ENCODE peak calls at places on chromosomes 1 and 21, in eight cellular contexts. K is HCT116, Y is GM12892, E is right lobe of liver, M is body of pancreas, A is stomach, G is lower leg skin, X is spleen. P is an unnamed sample.

GRCh38 chr21:43684424-43684823 is 25.1 kb downstream of the RRP1B start:
- DNase-seq in Y (no peak), K (no peak), X (peak; percentile 47), M (no peak), E (no peak), A (no peak), G (no peak), P (no peak)

GRCh38 chr1:205028954-205029353 is 14.1 kb upstream of the CNTN2 start:
- DNase-seq in G (no peak), K (no peak), M (no peak), X (no peak), E (no peak), A (no peak), Y (no peak), P (no peak)

GRCh38 chr1:243393093-243393492 is 137.3 kb downstream of the SDCCAG8 start:
- DNase-seq in A (no peak), G (no peak), Y (no peak), K (no peak), E (no peak), M (peak; percentile 47), X (no peak), P (peak; percentile 10)

GRCh38 chr1:18139198-18139981 is 31.8 kb downstream of the IGSF21 start:
- DNase-seq in Y (no peak), M (no peak), G (no peak), E (no peak), A (no peak), X (peak; percentile 6), K (no peak), P (no peak)

GRCh38 chr1:232579958-232580705 is 49.8 kb downstream of the SIPA1L2 start:
- DNase-seq in K (no peak), X (no peak), Y (no peak), G (no peak), M (no peak), E (no peak), A (no peak), P (no peak)

GRCh38 chr21:35399002-35399401 is 349.9 kb upstream of the RUNX1 start:
- DNase-seq in E (no peak), M (no peak), G (no peak), Y (no peak), X (no peak), A (no peak), K (no peak), P (no peak)

GRCh38 chr1:50369830-50370229 is 53.4 kb downstream of the DMRTA2 start:
- DNase-seq in A (no peak), E (no peak), M (no peak), G (no peak), K (no peak), X (no peak), Y (no peak), P (peak; percentile 14)

GRCh38 chr1:18100493-18101063 is 7.0 kb upstream of the IGSF21 start:
- DNase-seq in M (peak; percentile 76), Y (no peak), A (peak; percentile 72), X (no peak), E (peak; percentile 55), K (peak; percentile 50), G (peak; percentile 73), P (peak; percentile 9)

GRCh38 chr1:147907786-147908509 is 5.4 kb downstream of the GJA8 start:
- DNase-seq in M (no peak), A (no peak), G (no peak), X (no peak), E (no peak), Y (no peak), K (no peak), P (no peak)

GRCh38 chr1:32066489-32066873 is 6.3 kb upstream of the TMEM39B start:
- DNase-seq in G (peak; percentile 88), A (peak; percentile 53), X (no peak), Y (no peak), M (peak; percentile 59), E (peak; percentile 76), K (peak; percentile 48), P (peak; percentile 83)

GRCh38 chr1:58391056-58391455 is 155.5 kb downstream of the OMA1 start:
- DNase-seq in M (no peak), K (no peak), Y (no peak), A (no peak), G (no peak), X (peak; percentile 75), E (no peak), P (no peak)

GRCh38 chr1:58395355-58395754 is 151.2 kb downstream of the OMA1 start:
- DNase-seq in E (no peak), A (no peak), G (peak; percentile 15), K (peak; percentile 34), X (no peak), Y (no peak), M (no peak), P (no peak)

GRCh38 chr1:58390051-58390450 is 156.5 kb downstream of the OMA1 start:
- DNase-seq in M (no peak), K (no peak), G (no peak), A (no peak), Y (no peak), E (no peak), X (no peak), P (no peak)

GRCh38 chr1:58391514-58391913 is 155.0 kb downstream of the OMA1 start:
- DNase-seq in G (no peak), X (no peak), K (no peak), E (no peak), Y (no peak), A (no peak), M (no peak), P (no peak)

GRCh38 chr1:58392083-58392482 is 154.4 kb downstream of the OMA1 start:
- DNase-seq in E (no peak), Y (no peak), X (no peak), A (no peak), G (no peak), K (no peak), M (no peak), P (no peak)
- TF ChIP-seq POLR2A in E (no peak), Y (no peak), X (no peak), A (no peak), G (no peak), K (no peak), M (no peak), P (no peak)

GRCh38 chr1:23777979-23778814 is at the start of gene PITHD1:
- DNase-seq in Y (peak; percentile 92), M (peak; percentile 91), A (peak; percentile 89), X (peak; percentile 94), E (peak; percentile 87), K (peak; percentile 76), G (peak; percentile 63), P (peak; percentile 99)
- TF ChIP-seq POLR2A in Y (peak; percentile 88), M (peak; percentile 76), A (peak; percentile 29), X (peak; percentile 60), E (peak; percentile 82), K (peak; percentile 64), G (no peak), P (peak; percentile 97)

DNA sequence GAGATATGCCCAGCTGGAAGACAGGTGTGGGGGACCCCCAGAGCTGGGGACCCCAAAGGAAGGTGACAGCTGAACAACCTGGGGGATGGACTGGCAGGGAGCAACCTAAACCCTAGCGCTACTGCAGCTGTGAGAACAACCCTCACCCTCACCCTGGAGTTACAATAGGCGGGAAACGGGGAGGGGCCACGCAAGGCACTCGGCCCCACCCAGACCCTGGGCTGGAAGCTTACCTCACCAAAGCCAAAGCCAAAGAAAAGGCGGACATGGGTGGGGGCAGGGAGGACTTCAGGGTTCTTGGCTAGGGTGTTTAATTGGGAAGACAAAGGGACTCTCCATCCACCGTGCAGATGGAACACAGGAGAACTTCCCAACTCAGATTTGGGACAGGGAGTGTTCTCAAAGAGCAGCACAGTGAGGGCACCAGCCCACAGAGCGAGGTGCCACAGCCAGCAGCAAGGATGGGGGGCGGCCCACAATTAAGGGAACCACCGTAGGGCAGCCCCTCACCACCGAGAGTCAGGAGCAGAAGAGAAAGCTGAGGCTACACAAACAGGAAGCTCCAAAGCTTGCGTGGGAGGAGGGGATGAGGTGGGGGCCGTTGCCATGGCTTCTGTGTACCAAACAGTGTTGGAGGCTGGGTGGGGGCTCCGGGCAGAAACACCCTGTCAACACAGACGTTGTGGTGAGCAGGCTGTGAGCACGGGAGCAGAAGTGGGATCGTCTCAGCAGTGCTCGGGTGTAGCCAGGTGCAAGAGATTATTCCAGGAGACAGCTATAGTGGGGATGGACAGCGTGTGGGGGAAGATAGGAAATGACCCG is 1.9 kb downstream of the TAGLN2 start:
- DNase-seq in K (no peak), X (peak; percentile 94), M (peak; percentile 92), G (peak; percentile 91), E (peak; percentile 75), A (peak; percentile 89), Y (peak; percentile 67), P (peak; percentile 82)
- TF ChIP-seq POLR2A in K (no peak), X (peak; percentile 87), M (peak; percentile 65), G (peak; percentile 20), E (peak; percentile 29), A (peak; percentile 60), Y (peak; percentile 62), P (peak; percentile 69)

DNA sequence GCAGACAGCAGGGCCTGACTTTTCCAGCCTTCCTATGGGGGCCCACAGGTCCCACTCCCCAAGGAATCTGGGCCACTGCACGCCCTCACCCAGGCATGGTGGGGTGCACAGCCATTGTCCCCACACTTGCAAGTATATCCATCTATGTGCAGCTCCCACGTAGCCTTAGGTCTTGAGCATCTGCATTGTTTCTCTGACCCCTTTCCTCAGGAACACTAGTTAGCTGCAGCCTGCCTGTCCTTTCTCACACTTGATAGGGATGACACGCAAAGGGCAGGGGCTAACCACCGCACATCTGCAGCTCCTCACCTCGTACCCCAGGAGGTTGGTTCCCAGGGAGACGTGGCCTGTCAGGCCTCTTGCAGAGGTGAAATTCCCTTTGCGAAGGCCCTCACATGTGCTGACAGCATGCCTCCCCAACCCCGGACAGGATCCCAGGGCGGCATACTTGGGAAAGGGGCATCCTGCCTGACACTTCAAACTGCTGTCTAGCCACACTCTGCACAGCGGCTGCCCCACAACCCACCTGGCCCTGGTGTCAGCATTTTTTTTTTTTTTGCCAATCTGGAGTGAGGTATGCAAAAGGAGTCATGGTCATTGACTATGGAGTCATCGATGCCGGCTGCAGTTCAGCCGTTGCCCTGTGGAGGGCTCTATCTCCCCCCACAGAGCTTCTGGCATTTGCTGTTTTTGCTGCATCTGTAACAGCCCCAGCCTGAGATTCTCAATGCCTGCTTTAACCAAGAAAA is 5.0 kb downstream of the JMJD4 start:
- DNase-seq in X (no peak), E (peak; percentile 45), G (no peak), K (peak; percentile 27), M (peak; percentile 65), A (no peak), Y (no peak), P (peak; percentile 50)
- TF ChIP-seq POLR2A in X (no peak), E (no peak), G (no peak), K (peak; percentile 33), M (no peak), A (no peak), Y (peak; percentile 42), P (peak; percentile 58)

DNA sequence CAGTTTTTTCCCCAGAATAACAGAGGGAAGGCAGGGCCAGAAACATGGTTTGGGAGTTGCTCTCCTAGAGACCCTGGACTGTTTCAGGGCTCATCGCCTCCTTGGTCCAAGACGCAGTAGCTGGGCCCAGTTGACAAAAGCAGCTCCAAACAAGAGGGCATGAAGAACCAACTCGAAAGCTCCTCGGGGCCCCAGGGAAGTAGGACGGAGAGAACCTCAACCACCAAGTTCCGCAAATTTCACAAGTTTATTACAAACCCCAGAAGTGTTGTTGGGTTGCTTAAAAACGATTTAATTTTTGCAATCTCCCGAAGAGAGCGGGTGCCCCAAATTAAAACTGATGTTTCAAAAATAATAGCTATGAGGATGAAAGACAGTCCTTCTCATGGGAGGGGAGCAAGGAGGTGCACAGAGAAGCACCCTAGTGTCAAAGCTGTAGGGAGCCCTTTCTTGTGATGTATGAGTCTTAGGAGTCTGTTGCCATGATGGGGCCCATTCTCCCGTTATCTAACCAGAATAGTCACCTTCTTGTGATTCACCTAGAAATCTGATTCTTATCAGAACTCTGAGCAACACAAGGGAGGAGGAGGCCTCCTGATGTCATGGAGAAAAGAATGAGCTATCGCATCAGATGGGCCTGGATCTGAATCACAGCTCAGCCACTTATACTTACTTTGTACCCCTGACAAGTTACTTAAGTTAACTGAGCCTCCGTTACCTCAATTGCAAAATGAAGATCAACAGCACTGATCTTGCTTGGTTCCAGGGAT is 165.7 kb upstream of the IRF2BP2 start:
- DNase-seq in K (no peak), Y (no peak), M (no peak), A (peak; percentile 25), X (peak; percentile 79), G (no peak), E (peak; percentile 48), P (no peak)
- TF ChIP-seq POLR2A in K (no peak), Y (no peak), M (no peak), A (no peak), X (no peak), G (no peak), E (no peak), P (no peak)

P was measured in erythroblast.